ENCODE peak calls at places on chromosomes 13 and 19, in seven cellular contexts. F, M, G, O, N, Z and C are unnamed samples. For H3K36me3 and H3K4me1, the result is how much of the 10 kb centered on the place peaks cover.

GRCh38 chr13:99722931-99723330 is 221.7 kb downstream of the TM9SF2 start:
- DNase-seq in M (peak), O (no peak), F (no peak), Z (no peak), N (no peak), G (no peak), C (no peak)

GRCh38 chr19:49155005-49155826 is at the start of gene HRC:
- DNase-seq in F (no peak), N (no peak), O (peak), Z (peak), M (no peak), G (peak), C (peak)

GRCh38 chr19:41706741-41707501 is 1.5 kb upstream of the CEACAM5 start:
- DNase-seq in G (peak), M (peak), N (peak), F (peak), O (no peak), Z (no peak), C (peak)

GRCh38 chr13:26280295-26280694 is 26.4 kb downstream of the CDK8 start:
- DNase-seq in F (no peak), O (no peak), M (no peak), Z (no peak), N (no peak), G (no peak), C (no peak)

GRCh38 chr13:65966991-65967451 is 1263.1 kb downstream of the PCDH9 start:
- DNase-seq in F (no peak), M (no peak), O (no peak), Z (peak), N (no peak), G (peak), C (no peak)

GRCh38 chr13:99228737-99229691 is 28.4 kb downstream of the UBAC2 start:
- DNase-seq in G (no peak), F (no peak), O (no peak), Z (no peak), N (no peak), M (no peak), C (no peak)

GRCh38 chr19:46495789-46496099 is at the start of gene PNMA8B:
- DNase-seq in M (peak), Z (peak), O (peak), N (no peak), F (peak), G (peak), C (peak)

GRCh38 chr13:20161275-20161950 is 561 bp upstream of the GJA3 start:
- DNase-seq in Z (peak), N (no peak), M (no peak), F (no peak), G (peak), O (peak), C (no peak)

GRCh38 chr13:79943633-79944032 is 397.3 kb downstream of the SPRY2 start:
- DNase-seq in M (no peak), F (no peak), G (no peak), N (no peak), O (no peak), Z (no peak), C (no peak)

GRCh38 chr19:15213715-15214381 is 13.1 kb upstream of the NOTCH3 start:
- DNase-seq in N (peak), O (peak), F (peak), G (no peak), M (peak), Z (no peak), C (peak)

GRCh38 chr19:46610851-46611770 is 10.0 kb downstream of the CALM3 start:
- DNase-seq in M (no peak), N (no peak), F (peak), Z (no peak), G (no peak), O (no peak), C (peak)

GRCh38 chr19:49677232-49677881 is at the start of gene PRMT1:
- DNase-seq in F (peak), M (no peak), N (no peak), O (no peak), G (no peak), Z (peak), C (no peak)

GRCh38 chr13:26048745-26049144 is 3.1 kb downstream of the SHISA2 start:
- DNase-seq in Z (no peak), G (no peak), F (no peak), N (no peak), O (no peak), M (no peak), C (no peak)

GRCh38 chr19:13670846-13671245 is 93.5 kb upstream of the MRI1 start:
- DNase-seq in M (no peak), F (no peak), Z (no peak), N (no peak), G (no peak), O (no peak), C (no peak)
- H3K27ac ChIP-seq in M (no peak), F (no peak), Z (no peak), N (no peak), G (no peak), O (no peak), C (no peak)

DNA sequence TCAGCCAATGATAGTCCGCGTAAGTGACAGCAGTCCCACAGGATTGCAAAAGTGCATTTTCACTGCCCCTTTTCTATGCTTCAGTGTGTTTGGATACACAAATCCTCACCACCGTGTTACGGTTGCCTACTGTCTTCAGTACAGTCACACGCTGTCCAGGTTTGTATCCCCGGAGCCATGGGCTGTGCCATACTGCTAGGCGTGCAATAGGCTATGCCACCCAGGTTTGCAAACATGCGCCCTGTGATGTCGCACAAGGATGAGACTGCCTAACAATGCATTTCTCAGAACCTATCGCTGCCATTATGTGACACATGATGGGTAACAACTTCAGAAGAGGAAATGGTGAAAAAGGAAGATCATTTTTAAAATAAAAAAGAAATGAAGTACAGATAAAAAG is 16.8 kb upstream of the ADPRHL1 start:
- DNase-seq in Z (no peak), F (no peak), O (no peak), G (no peak), N (no peak), M (no peak), C (no peak)
- H3K36me3 ChIP-seq in Z (under half), F (under half), O (under half), G (under half), N (half or more), M (under half), C (half or more)

DNA sequence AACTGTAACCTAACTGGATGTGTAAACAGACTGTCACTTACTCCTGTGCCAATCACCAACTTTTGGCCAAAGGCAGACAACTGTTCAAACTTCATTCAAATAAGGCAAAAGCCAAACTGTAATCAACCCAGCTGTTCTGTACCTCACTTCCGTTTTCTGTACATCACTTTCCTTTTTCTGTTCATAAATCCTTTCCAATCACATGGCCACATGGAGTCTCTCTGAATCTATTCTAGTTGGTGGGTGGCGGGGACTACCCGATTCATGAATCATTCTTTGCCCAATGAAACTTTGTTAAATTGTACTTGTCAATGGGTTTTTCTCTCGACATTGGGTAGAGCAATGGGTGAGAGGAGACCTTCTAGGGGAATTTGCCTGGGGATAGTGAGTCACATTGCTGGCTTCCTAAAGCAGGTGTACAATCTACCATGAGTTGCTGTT is 178.3 kb upstream of the RFC3 start:
- DNase-seq in Z (no peak), O (no peak), F (no peak), G (no peak), N (no peak), M (no peak), C (no peak)
- H3K4me1 ChIP-seq in Z (under half), O (under half), F (under half), G (under half), N (under half), M (under half), C (half or more)

GRCh38 chr19:29323046-29323971 is 110.4 kb upstream of the UQCRFS1 start:
- DNase-seq in O (no peak), M (no peak), Z (no peak), F (no peak), N (no peak), G (no peak), C (no peak)

GRCh38 chr19:29320611-29321010 is 107.7 kb upstream of the UQCRFS1 start:
- DNase-seq in G (no peak), M (no peak), F (no peak), O (no peak), N (no peak), Z (no peak), C (no peak)

GRCh38 chr19:29318581-29318980 is 105.6 kb upstream of the UQCRFS1 start:
- DNase-seq in G (no peak), N (no peak), F (no peak), O (no peak), M (no peak), Z (no peak), C (no peak)

GRCh38 chr19:29320076-29320475 is 107.1 kb upstream of the UQCRFS1 start:
- DNase-seq in N (no peak), O (no peak), F (no peak), Z (no peak), M (no peak), G (no peak), C (no peak)

DNA sequence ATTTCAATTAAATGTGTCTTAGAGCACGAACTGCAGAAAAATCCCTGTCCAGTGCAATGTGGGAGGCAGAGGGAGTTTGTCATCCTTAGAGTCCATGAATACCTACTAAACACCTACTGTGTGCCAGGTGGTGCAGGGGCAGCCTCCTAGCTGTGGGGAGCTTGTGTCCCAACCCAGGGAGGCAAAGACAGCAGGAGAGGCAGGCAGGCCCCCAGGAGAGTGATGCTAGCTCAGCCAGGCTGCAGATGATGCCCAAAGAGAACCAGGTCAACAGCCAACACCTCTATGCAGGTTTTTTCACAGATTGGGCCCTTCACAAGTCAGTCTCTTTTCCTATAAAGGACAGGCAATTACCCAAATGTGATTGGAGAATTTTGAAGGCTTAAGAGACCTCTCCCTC is 108.2 kb upstream of the UQCRFS1 start:
- DNase-seq in M (no peak), Z (no peak), O (no peak), F (no peak), G (no peak), N (no peak), C (no peak)
- H3K27ac ChIP-seq in M (no peak), Z (no peak), O (no peak), F (no peak), G (no peak), N (no peak), C (no peak)

DNA sequence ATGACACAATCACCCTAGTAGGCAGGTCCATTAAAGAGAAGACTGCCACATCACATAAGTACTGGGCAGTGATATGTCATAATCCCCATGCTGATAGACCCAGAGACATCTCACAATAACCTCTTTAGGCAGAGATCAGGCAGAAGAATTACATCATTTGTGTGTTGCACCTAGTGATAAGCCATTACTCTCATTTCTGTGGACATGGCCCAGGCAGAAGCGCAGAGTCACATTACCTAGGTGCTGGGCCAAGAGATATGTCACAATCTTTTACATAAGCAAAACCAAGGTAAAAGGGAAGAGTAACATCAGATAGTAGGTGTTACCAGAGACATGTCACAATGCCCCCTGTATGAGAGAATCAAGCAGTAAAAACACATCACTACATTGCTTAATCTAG is 71.9 kb downstream of the ZNF726 start:
- DNase-seq in G (no peak), Z (no peak), M (no peak), F (no peak), O (no peak), N (no peak), C (no peak)
- H3K36me3 ChIP-seq in G (under half), Z (under half), M (under half), F (under half), O (under half), N (under half), C (under half)

GRCh38 chr19:1747285-1748114 is 5.8 kb upstream of the ONECUT3 start:
- DNase-seq in O (no peak), F (no peak), G (no peak), M (peak), Z (no peak), N (peak), C (no peak)
- H3K4me1 ChIP-seq in O (under half), F (under half), G (under half), M (under half), Z (under half), N (under half), C (under half)

DNA sequence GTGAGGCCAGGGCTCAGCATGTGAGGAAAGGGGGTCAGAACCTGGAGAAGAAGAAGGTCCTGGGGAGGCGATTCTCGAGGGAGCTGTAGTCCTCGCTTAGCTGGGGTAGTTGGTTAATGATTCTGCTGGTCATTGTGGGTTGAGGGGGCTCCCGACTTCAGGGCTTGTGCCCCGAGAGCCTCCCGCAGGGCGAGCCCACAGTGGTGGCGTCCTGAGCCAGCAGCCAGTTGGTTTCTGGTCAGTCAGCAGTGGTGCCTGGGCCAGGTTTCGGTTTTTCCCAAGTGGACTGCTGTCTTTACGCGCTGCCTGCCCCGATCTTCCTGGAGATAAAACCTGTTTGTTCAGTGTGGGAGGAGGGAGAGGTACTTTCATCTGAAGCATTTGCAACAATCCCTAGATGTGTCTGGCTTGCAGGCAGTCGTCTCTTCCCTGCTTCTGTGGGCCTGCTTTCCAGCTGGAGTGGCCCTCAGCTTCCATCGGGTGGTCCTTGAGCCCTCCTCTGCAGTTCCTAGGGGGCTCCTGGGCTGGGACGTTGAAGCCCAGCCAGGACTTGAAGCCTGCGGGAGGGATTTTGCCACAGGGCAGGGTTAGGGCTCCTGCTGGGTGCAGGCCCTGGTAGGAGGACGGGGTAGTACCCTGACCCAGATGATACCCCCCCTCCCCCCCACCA is 3.2 kb downstream of the PTBP1 start:
- DNase-seq in N (peak), O (peak), M (peak), G (peak), F (no peak), Z (peak), C (no peak)
- H3K27ac ChIP-seq in N (peak), O (peak), M (peak), G (peak), F (no peak), Z (peak), C (peak)

GRCh38 chr19:33524024-33524664 is 2.6 kb upstream of the PEPD start:
- DNase-seq in O (no peak), F (no peak), M (no peak), Z (no peak), N (no peak), G (peak), C (no peak)
- H3K36me3 ChIP-seq in O (under half), F (under half), M (under half), Z (under half), N (under half), G (under half), C (under half)